ENCODE peak calls at places on chromosomes 16 and 17, in nine cellular contexts. D is T-helper 2 cell; W is non-pigmented ciliary epithelial cell; X is amniotic epithelial cell; T is choroid plexus epithelial cell; N is NCI-H1092 treated with DMSO at 0.1 percent for 48 hours; G is stimulated activated CD8-positive, alpha-beta memory T cell treated with anti-CD3 and anti-CD28 coated beads, Interleukin-4, amount 100 ng/mL, for 1 hour; F is epithelial cell of prostate; B is C1 segment of cervical spinal cord. U is an unnamed sample.

GRCh38 chr16:74448990-74449389 is 27.7 kb upstream of the CLEC18B start:
- DNase-seq in D (no peak), W (peak), X (peak), T (peak), N (no peak), G (no peak), F (no peak), B (peak), U (no peak)

GRCh38 chr16:87945351-87946042 is 5.7 kb upstream of the BANP start:
- DNase-seq in D (no peak), W (no peak), X (peak), T (peak), N (peak), G (no peak), F (peak), B (peak), U (peak)

GRCh38 chr16:88673685-88674398 is 11.0 kb upstream of the MVD start:
- DNase-seq in D (no peak), W (no peak), X (no peak), T (no peak), N (no peak), G (no peak), F (no peak), B (no peak), U (no peak)

GRCh38 chr17:20184977-20185619 is 175.9 kb downstream of the SPECC1 start:
- DNase-seq in D (no peak), W (no peak), X (no peak), T (no peak), N (no peak), G (no peak), F (no peak), B (no peak), U (no peak)

GRCh38 chr17:45426561-45426960 is 6.1 kb downstream of the ARHGAP27 start:
- DNase-seq in D (no peak), W (no peak), X (no peak), T (no peak), N (no peak), G (no peak), F (no peak), B (no peak), U (no peak)

GRCh38 chr17:40486513-40487370 is 14.7 kb downstream of the TNS4 start:
- DNase-seq in D (no peak), W (peak), X (peak), T (peak), N (no peak), G (no peak), F (no peak), B (no peak), U (no peak)

GRCh38 chr17:55158439-55158838 is 106.3 kb upstream of the HLF start:
- DNase-seq in D (no peak), W (no peak), X (no peak), T (no peak), N (no peak), G (no peak), F (peak), B (no peak), U (no peak)

GRCh38 chr16:82034981-82035612 is at the start of gene HSD17B2:
- DNase-seq in D (no peak), W (no peak), X (peak), T (peak), N (no peak), G (no peak), F (no peak), B (no peak), U (no peak)

GRCh38 chr17:78993241-78993956 is 13.7 kb upstream of the LGALS3BP start:
- DNase-seq in D (no peak), W (no peak), X (peak), T (peak), N (no peak), G (no peak), F (no peak), B (peak), U (peak)

GRCh38 chr16:54846761-54847160 is 83.9 kb upstream of the IRX5 start:
- DNase-seq in D (no peak), W (no peak), X (no peak), T (peak), N (no peak), G (no peak), F (peak), B (no peak), U (no peak)

GRCh38 chr17:61568219-61569072 is 22.6 kb downstream of the NACA2 start:
- DNase-seq in D (no peak), W (no peak), X (no peak), T (no peak), N (no peak), G (no peak), F (peak), B (no peak), U (no peak)

GRCh38 chr16:54633943-54634362 is 296.7 kb upstream of the IRX5 start:
- DNase-seq in D (no peak), W (no peak), X (no peak), T (peak), N (peak), G (no peak), F (no peak), B (no peak), U (no peak)

GRCh38 chr17:41957058-41957868 is 9.3 kb upstream of the CNP start:
- DNase-seq in D (no peak), W (no peak), X (peak), T (peak), N (no peak), G (no peak), F (no peak), B (no peak), U (no peak)

GRCh38 chr16:78996806-78997205 is 603.7 kb downstream of the MAF start:
- DNase-seq in D (no peak), W (no peak), X (no peak), T (no peak), N (no peak), G (no peak), F (no peak), B (no peak), U (no peak)

GRCh38 chr16:11342021-11342855 is 3.0 kb upstream of the RMI2 start:
- DNase-seq in D (no peak), W (no peak), X (no peak), T (no peak), N (no peak), G (no peak), F (no peak), B (no peak), U (no peak)

GRCh38 chr16:56591377-56592060 is 2.2 kb downstream of the MT3 start:
- DNase-seq in D (no peak), W (no peak), X (peak), T (no peak), N (no peak), G (no peak), F (no peak), B (no peak), U (no peak)

GRCh38 chr17:55238197-55238930 is 26.4 kb upstream of the HLF start:
- DNase-seq in D (peak), W (peak), X (peak), T (peak), N (peak), G (peak), F (peak), B (peak), U (peak)

GRCh38 chr17:68580236-68580903 is 20.8 kb downstream of the FAM20A start:
- DNase-seq in D (no peak), W (peak), X (peak), T (peak), N (no peak), G (no peak), F (no peak), B (no peak), U (no peak)

GRCh38 chr17:78925662-78926555 is 722 bp upstream of the TIMP2 start:
- DNase-seq in D (no peak), W (no peak), X (peak), T (peak), N (no peak), G (no peak), F (no peak), B (peak), U (peak)

GRCh38 chr16:89013692-89014455 is 36.9 kb upstream of the CBFA2T3 start:
- DNase-seq in D (no peak), W (no peak), X (no peak), T (no peak), N (no peak), G (no peak), F (no peak), B (no peak), U (no peak)

GRCh38 chr17:68035131-68035522 is 408 bp upstream of the KPNA2 start:
- DNase-seq in D (no peak), W (no peak), X (no peak), T (no peak), N (peak), G (peak), F (no peak), B (peak), U (no peak)

GRCh38 chr17:3030096-3030495 is 33.3 kb downstream of the OR1D5 start:
- DNase-seq in D (no peak), W (no peak), X (peak), T (peak), N (no peak), G (no peak), F (peak), B (no peak), U (no peak)

GRCh38 chr17:20313306-20313705 is 154.0 kb downstream of the LGALS9B start:
- DNase-seq in D (no peak), W (no peak), X (no peak), T (no peak), N (no peak), G (no peak), F (no peak), B (no peak), U (no peak)

U was measured in NCI-H345.